ENCODE peak calls at places on chromosome 1, in six cellular contexts. One of them, this sample, is unnamed. For H3K4me1, the result is how much of the 10 kb centered on the place peaks cover.

GRCh38 chr1:37831809-37832208 is 23.8 kb upstream of the YRDC start:
- DNase-seq in tibial nerve: no peak
- DNase-seq in left ventricle myocardium inferior: no peak
- DNase-seq in esophagus squamous epithelium: no peak
- DNase-seq in heart left ventricle: no peak
- DNase-seq in kidney: no peak
- DNase-seq in this sample: no peak

GRCh38 chr1:71964188-71964587 is 318.2 kb downstream of the NEGR1 start:
- DNase-seq in tibial nerve: no peak
- DNase-seq in left ventricle myocardium inferior: no peak
- DNase-seq in esophagus squamous epithelium: no peak
- DNase-seq in heart left ventricle: no peak
- DNase-seq in kidney: no peak
- DNase-seq in this sample: no peak

GRCh38 chr1:41735587-41736290 is 183.0 kb downstream of the HIVEP3 start:
- DNase-seq in tibial nerve: no peak
- DNase-seq in left ventricle myocardium inferior: peak
- DNase-seq in esophagus squamous epithelium: no peak
- DNase-seq in heart left ventricle: no peak
- DNase-seq in kidney: no peak
- DNase-seq in this sample: no peak

GRCh38 chr1:113141650-113142473 is 68.9 kb downstream of the LRIG2 start:
- DNase-seq in tibial nerve: no peak
- DNase-seq in left ventricle myocardium inferior: no peak
- DNase-seq in esophagus squamous epithelium: no peak
- DNase-seq in heart left ventricle: no peak
- DNase-seq in kidney: no peak
- DNase-seq in this sample: no peak

GRCh38 chr1:234551032-234551378 is 59.0 kb downstream of the IRF2BP2 start:
- DNase-seq in tibial nerve: no peak
- DNase-seq in left ventricle myocardium inferior: no peak
- DNase-seq in esophagus squamous epithelium: no peak
- DNase-seq in heart left ventricle: no peak
- DNase-seq in kidney: no peak
- DNase-seq in this sample: no peak

GRCh38 chr1:154975409-154976205 is 1.1 kb downstream of the CKS1B start:
- DNase-seq in tibial nerve: peak
- DNase-seq in left ventricle myocardium inferior: peak
- DNase-seq in esophagus squamous epithelium: no peak
- DNase-seq in heart left ventricle: peak
- DNase-seq in kidney: peak
- DNase-seq in this sample: no peak

GRCh38 chr1:78052685-78053433 is 7.1 kb downstream of the GIPC2 start:
- DNase-seq in tibial nerve: no peak
- DNase-seq in left ventricle myocardium inferior: no peak
- DNase-seq in esophagus squamous epithelium: no peak
- DNase-seq in heart left ventricle: no peak
- DNase-seq in kidney: no peak
- DNase-seq in this sample: no peak

GRCh38 chr1:51960262-51960661 is 30.2 kb downstream of the RAB3B start:
- DNase-seq in tibial nerve: no peak
- DNase-seq in left ventricle myocardium inferior: no peak
- DNase-seq in esophagus squamous epithelium: no peak
- DNase-seq in heart left ventricle: no peak
- DNase-seq in kidney: no peak
- DNase-seq in this sample: no peak

GRCh38 chr1:183942933-183943693 is 94.4 kb downstream of the COLGALT2 start:
- DNase-seq in tibial nerve: no peak
- DNase-seq in left ventricle myocardium inferior: no peak
- DNase-seq in esophagus squamous epithelium: no peak
- DNase-seq in heart left ventricle: no peak
- DNase-seq in kidney: no peak
- DNase-seq in this sample: no peak

GRCh38 chr1:93810316-93810715 is 68.7 kb downstream of the DNTTIP2 start:
- DNase-seq in tibial nerve: no peak
- DNase-seq in left ventricle myocardium inferior: no peak
- DNase-seq in esophagus squamous epithelium: no peak
- DNase-seq in heart left ventricle: no peak
- DNase-seq in kidney: no peak
- DNase-seq in this sample: no peak

GRCh38 chr1:111602974-111603373 is 16.6 kb upstream of the RAP1A start:
- DNase-seq in tibial nerve: no peak
- DNase-seq in left ventricle myocardium inferior: no peak
- DNase-seq in esophagus squamous epithelium: no peak
- DNase-seq in heart left ventricle: no peak
- DNase-seq in kidney: no peak
- DNase-seq in this sample: no peak

GRCh38 chr1:116891396-116892072 is 18.2 kb upstream of the PTGFRN start:
- DNase-seq in tibial nerve: no peak
- DNase-seq in left ventricle myocardium inferior: no peak
- DNase-seq in esophagus squamous epithelium: no peak
- DNase-seq in heart left ventricle: no peak
- DNase-seq in kidney: no peak
- DNase-seq in this sample: no peak

GRCh38 chr1:172845865-172846264 is 187.0 kb downstream of the FASLG start:
- DNase-seq in tibial nerve: no peak
- DNase-seq in left ventricle myocardium inferior: no peak
- DNase-seq in esophagus squamous epithelium: no peak
- DNase-seq in heart left ventricle: no peak
- DNase-seq in kidney: no peak
- DNase-seq in this sample: no peak

GRCh38 chr1:17635811-17636210 is 96.3 kb downstream of the ARHGEF10L start:
- DNase-seq in tibial nerve: peak
- DNase-seq in left ventricle myocardium inferior: peak
- DNase-seq in esophagus squamous epithelium: no peak
- DNase-seq in heart left ventricle: peak
- DNase-seq in kidney: no peak
- DNase-seq in this sample: no peak

GRCh38 chr1:235929216-235929615 is 62.5 kb upstream of the LYST start:
- DNase-seq in tibial nerve: no peak
- DNase-seq in left ventricle myocardium inferior: no peak
- DNase-seq in esophagus squamous epithelium: no peak
- DNase-seq in heart left ventricle: no peak
- DNase-seq in kidney: no peak
- DNase-seq in this sample: no peak

GRCh38 chr1:200183637-200184036 is 156.1 kb downstream of the NR5A2 start:
- DNase-seq in tibial nerve: no peak
- DNase-seq in left ventricle myocardium inferior: no peak
- DNase-seq in esophagus squamous epithelium: no peak
- DNase-seq in heart left ventricle: no peak
- DNase-seq in kidney: no peak
- DNase-seq in this sample: no peak

GRCh38 chr1:25182629-25183028 is 49.7 kb downstream of the SYF2 start:
- DNase-seq in tibial nerve: no peak
- DNase-seq in left ventricle myocardium inferior: no peak
- DNase-seq in esophagus squamous epithelium: no peak
- DNase-seq in heart left ventricle: no peak
- DNase-seq in kidney: no peak
- DNase-seq in this sample: no peak

GRCh38 chr1:197468581-197469175 is 200.6 kb downstream of the CRB1 start:
- DNase-seq in tibial nerve: no peak
- DNase-seq in left ventricle myocardium inferior: no peak
- DNase-seq in esophagus squamous epithelium: no peak
- DNase-seq in heart left ventricle: no peak
- DNase-seq in kidney: no peak
- DNase-seq in this sample: no peak

GRCh38 chr1:78651247-78651646 is 1.6 kb downstream of the IFI44 start:
- DNase-seq in tibial nerve: peak
- DNase-seq in left ventricle myocardium inferior: no peak
- DNase-seq in esophagus squamous epithelium: no peak
- DNase-seq in heart left ventricle: no peak
- DNase-seq in kidney: no peak
- DNase-seq in this sample: no peak

GRCh38 chr1:61083799-61084385 is 1.5 kb downstream of the NFIA start:
- DNase-seq in tibial nerve: no peak
- DNase-seq in left ventricle myocardium inferior: no peak
- DNase-seq in esophagus squamous epithelium: no peak
- DNase-seq in heart left ventricle: no peak
- DNase-seq in kidney: no peak
- DNase-seq in this sample: no peak

GRCh38 chr1:58308206-58308605 is 238.3 kb downstream of the OMA1 start:
- DNase-seq in tibial nerve: no peak
- DNase-seq in left ventricle myocardium inferior: no peak
- DNase-seq in esophagus squamous epithelium: no peak
- DNase-seq in heart left ventricle: no peak
- DNase-seq in kidney: no peak
- DNase-seq in this sample: no peak

GRCh38 chr1:168438626-168439025 is 105.2 kb downstream of the XCL2 start:
- DNase-seq in tibial nerve: no peak
- DNase-seq in left ventricle myocardium inferior: no peak
- DNase-seq in esophagus squamous epithelium: no peak
- DNase-seq in heart left ventricle: no peak
- DNase-seq in kidney: no peak
- DNase-seq in this sample: no peak

GRCh38 chr1:168435439-168435838 is 108.4 kb downstream of the XCL2 start:
- DNase-seq in tibial nerve: no peak
- DNase-seq in left ventricle myocardium inferior: no peak
- DNase-seq in esophagus squamous epithelium: no peak
- DNase-seq in heart left ventricle: no peak
- DNase-seq in kidney: no peak
- DNase-seq in this sample: no peak

GRCh38 chr1:168441745-168442144 is 102.1 kb downstream of the XCL2 start:
- DNase-seq in tibial nerve: no peak
- DNase-seq in left ventricle myocardium inferior: no peak
- DNase-seq in esophagus squamous epithelium: no peak
- DNase-seq in heart left ventricle: no peak
- DNase-seq in kidney: no peak
- DNase-seq in this sample: no peak

GRCh38 chr1:168439451-168440375 is 104.1 kb downstream of the XCL2 start:
- DNase-seq in tibial nerve: peak
- DNase-seq in left ventricle myocardium inferior: peak
- DNase-seq in esophagus squamous epithelium: no peak
- DNase-seq in heart left ventricle: peak
- DNase-seq in kidney: peak
- DNase-seq in this sample: peak

DNA sequence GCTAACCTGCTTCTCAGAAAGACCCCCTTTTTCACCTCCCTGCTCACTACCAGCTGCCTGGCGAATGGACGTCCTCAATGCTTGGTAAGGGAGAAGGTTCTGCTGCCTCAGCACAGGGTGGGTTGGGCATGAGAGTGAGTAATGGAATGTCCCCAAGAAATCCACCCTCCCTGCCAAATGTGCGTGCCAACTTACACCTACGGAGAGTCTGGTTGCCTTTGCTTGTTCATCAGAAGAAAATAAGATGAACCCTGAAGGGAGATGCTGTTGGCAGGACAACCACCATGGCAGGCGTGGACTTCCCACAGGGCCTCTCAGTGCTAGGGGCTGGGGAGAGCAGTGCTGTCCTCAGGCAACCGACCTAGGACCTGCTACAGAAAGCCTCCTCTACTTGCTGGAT is 106.0 kb downstream of the XCL2 start:
- DNase-seq in tibial nerve: no peak
- DNase-seq in left ventricle myocardium inferior: no peak
- DNase-seq in esophagus squamous epithelium: no peak
- DNase-seq in heart left ventricle: no peak
- DNase-seq in kidney: no peak
- DNase-seq in this sample: no peak
- TF ChIP-seq CTCF in tibial nerve: no peak
- TF ChIP-seq CTCF in left ventricle myocardium inferior: no peak
- TF ChIP-seq CTCF in esophagus squamous epithelium: no peak
- TF ChIP-seq CTCF in heart left ventricle: no peak
- TF ChIP-seq CTCF in kidney: no peak
- TF ChIP-seq CTCF in this sample: no peak

DNA sequence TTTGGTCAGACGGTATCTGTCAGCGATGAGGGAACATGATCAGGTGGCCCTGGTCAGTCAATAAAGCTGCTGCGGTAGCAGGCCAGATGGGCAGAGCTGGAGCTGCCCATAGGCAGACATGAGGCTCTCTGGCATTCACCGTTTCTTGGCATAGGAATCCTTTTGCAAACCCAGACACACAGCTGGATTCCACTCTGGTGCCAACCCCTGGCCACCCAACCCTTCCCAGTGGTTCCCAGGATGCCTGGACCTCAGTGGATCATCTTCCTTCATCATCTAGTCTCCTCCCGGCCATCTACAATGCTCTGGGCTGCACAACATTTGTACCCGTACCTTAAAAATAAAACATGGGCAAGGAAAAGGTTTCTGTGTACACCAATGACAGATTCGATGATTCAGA is 68.3 kb upstream of the ACTRT2 start:
- DNase-seq in tibial nerve: no peak
- DNase-seq in left ventricle myocardium inferior: no peak
- DNase-seq in esophagus squamous epithelium: no peak
- DNase-seq in heart left ventricle: no peak
- DNase-seq in kidney: no peak
- DNase-seq in this sample: no peak
- H3K4me1 ChIP-seq in tibial nerve: under half
- H3K4me1 ChIP-seq in left ventricle myocardium inferior: under half
- H3K4me1 ChIP-seq in esophagus squamous epithelium: under half
- H3K4me1 ChIP-seq in heart left ventricle: under half
- H3K4me1 ChIP-seq in kidney: under half
- H3K4me1 ChIP-seq in this sample: under half

GRCh38 chr1:91650764-91651163 is 150.1 kb downstream of the CDC7 start:
- DNase-seq in tibial nerve: peak
- DNase-seq in left ventricle myocardium inferior: peak
- DNase-seq in esophagus squamous epithelium: no peak
- DNase-seq in heart left ventricle: peak
- DNase-seq in kidney: no peak
- DNase-seq in this sample: peak
- H3K27ac ChIP-seq in tibial nerve: no peak
- H3K27ac ChIP-seq in left ventricle myocardium inferior: peak
- H3K27ac ChIP-seq in esophagus squamous epithelium: peak
- H3K27ac ChIP-seq in heart left ventricle: peak
- H3K27ac ChIP-seq in kidney: no peak
- H3K27ac ChIP-seq in this sample: peak

DNA sequence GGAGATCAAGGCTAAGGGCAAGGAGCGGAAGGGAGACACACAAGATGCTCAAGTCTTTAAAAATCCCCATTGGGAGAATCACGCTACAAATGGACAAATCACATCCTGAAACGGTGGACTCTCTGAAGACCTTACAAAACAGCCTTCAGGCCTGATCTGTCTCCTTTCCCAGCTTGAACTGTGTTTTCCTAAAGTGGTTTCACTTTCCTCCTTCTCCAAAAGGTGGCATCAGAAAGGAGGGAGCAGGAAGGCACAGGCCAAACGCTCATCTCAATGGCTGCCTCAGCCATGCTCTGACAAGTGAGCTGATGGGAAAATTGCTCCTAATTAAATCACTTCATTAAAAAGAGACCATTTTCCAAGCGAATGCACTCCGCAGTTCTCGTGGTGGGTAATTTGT is 47.7 kb downstream of the UTP25 start:
- DNase-seq in tibial nerve: no peak
- DNase-seq in left ventricle myocardium inferior: no peak
- DNase-seq in esophagus squamous epithelium: no peak
- DNase-seq in heart left ventricle: no peak
- DNase-seq in kidney: no peak
- DNase-seq in this sample: no peak
- TF ChIP-seq CTCF in tibial nerve: peak
- TF ChIP-seq CTCF in left ventricle myocardium inferior: peak
- TF ChIP-seq CTCF in esophagus squamous epithelium: no peak
- TF ChIP-seq CTCF in heart left ventricle: peak
- TF ChIP-seq CTCF in kidney: peak
- TF ChIP-seq CTCF in this sample: no peak

GRCh38 chr1:226736908-226737818 is 1.9 kb downstream of the ITPKB start:
- DNase-seq in tibial nerve: no peak
- DNase-seq in left ventricle myocardium inferior: peak
- DNase-seq in esophagus squamous epithelium: no peak
- DNase-seq in heart left ventricle: peak
- DNase-seq in kidney: peak
- DNase-seq in this sample: no peak
- H3K4me1 ChIP-seq in tibial nerve: half or more
- H3K4me1 ChIP-seq in left ventricle myocardium inferior: half or more
- H3K4me1 ChIP-seq in esophagus squamous epithelium: under half
- H3K4me1 ChIP-seq in heart left ventricle: under half
- H3K4me1 ChIP-seq in kidney: under half
- H3K4me1 ChIP-seq in this sample: under half